ENCODE peak calls at places on chromosome 22, in four cellular contexts. One of them, this sample, is unnamed.

GRCh38 chr22:32478994-32479393 is 4.4 kb downstream of the FBXO7 start:
- DNase-seq in AG10803: peak; percentile 22
- DNase-seq in HFFc6: peak; percentile 11
- DNase-seq in GM10248: no peak
- DNase-seq in this sample: no peak

GRCh38 chr22:50310209-50310722 is 2.8 kb upstream of the PLXNB2 start:
- DNase-seq in AG10803: no peak
- DNase-seq in HFFc6: no peak
- DNase-seq in GM10248: no peak
- DNase-seq in this sample: no peak

GRCh38 chr22:36612458-36612857 is 83.5 kb upstream of the EIF3D start:
- DNase-seq in AG10803: peak; percentile 73
- DNase-seq in HFFc6: peak; percentile 38
- DNase-seq in GM10248: no peak
- DNase-seq in this sample: no peak

GRCh38 chr22:46366801-46367706 is 31.5 kb downstream of the TRMU start:
- DNase-seq in AG10803: no peak
- DNase-seq in HFFc6: no peak
- DNase-seq in GM10248: no peak
- DNase-seq in this sample: no peak

GRCh38 chr22:45703758-45704157 is 32.1 kb downstream of the ATXN10 start:
- DNase-seq in AG10803: no peak
- DNase-seq in HFFc6: no peak
- DNase-seq in GM10248: no peak
- DNase-seq in this sample: no peak

GRCh38 chr22:48757581-48757980 is 1070.1 kb downstream of the BRD1 start:
- DNase-seq in AG10803: no peak
- DNase-seq in HFFc6: no peak
- DNase-seq in GM10248: no peak
- DNase-seq in this sample: no peak

GRCh38 chr22:49774046-49774445 is 53.6 kb downstream of the BRD1 start:
- DNase-seq in AG10803: no peak
- DNase-seq in HFFc6: no peak
- DNase-seq in GM10248: no peak
- DNase-seq in this sample: no peak

GRCh38 chr22:18001040-18001893 is 23.1 kb downstream of the MICAL3 start:
- DNase-seq in AG10803: peak; percentile 99
- DNase-seq in HFFc6: peak; percentile 96
- DNase-seq in GM10248: peak; percentile 91
- DNase-seq in this sample: peak; percentile 93

GRCh38 chr22:20628081-20628939 is 120.9 kb downstream of the MED15 start:
- DNase-seq in AG10803: no peak
- DNase-seq in HFFc6: no peak
- DNase-seq in GM10248: no peak
- DNase-seq in this sample: no peak

GRCh38 chr22:24233235-24233634 is 11.6 kb downstream of the GGT5 start:
- DNase-seq in AG10803: no peak
- DNase-seq in HFFc6: no peak
- DNase-seq in GM10248: peak; percentile 10
- DNase-seq in this sample: no peak

GRCh38 chr22:36406721-36407120 is 19.0 kb upstream of the MYH9 start:
- DNase-seq in AG10803: no peak
- DNase-seq in HFFc6: no peak
- DNase-seq in GM10248: no peak
- DNase-seq in this sample: no peak

GRCh38 chr22:29158546-29158945 is 47.1 kb upstream of the EMID1 start:
- DNase-seq in AG10803: peak; percentile 14
- DNase-seq in HFFc6: no peak
- DNase-seq in GM10248: no peak
- DNase-seq in this sample: no peak

GRCh38 chr22:28710112-28710888 is 30.7 kb upstream of the TTC28 start:
- DNase-seq in AG10803: peak; percentile 86
- DNase-seq in HFFc6: peak; percentile 69
- DNase-seq in GM10248: no peak
- DNase-seq in this sample: no peak

GRCh38 chr22:33803371-33803770 is 116.9 kb downstream of the LARGE1 start:
- DNase-seq in AG10803: peak; percentile 97
- DNase-seq in HFFc6: peak; percentile 69
- DNase-seq in GM10248: no peak
- DNase-seq in this sample: no peak

GRCh38 chr22:20092477-20092854 is 12.4 kb downstream of the DGCR8 start:
- DNase-seq in AG10803: no peak
- DNase-seq in HFFc6: no peak
- DNase-seq in GM10248: no peak
- DNase-seq in this sample: no peak

GRCh38 chr22:45692549-45692948 is 20.9 kb downstream of the ATXN10 start:
- DNase-seq in AG10803: peak; percentile 59
- DNase-seq in HFFc6: peak; percentile 46
- DNase-seq in GM10248: no peak
- DNase-seq in this sample: no peak

GRCh38 chr22:48397531-48398180 is 1430.0 kb downstream of the BRD1 start:
- DNase-seq in AG10803: no peak
- DNase-seq in HFFc6: no peak
- DNase-seq in GM10248: no peak
- DNase-seq in this sample: no peak

GRCh38 chr22:38292694-38293093 is 19.9 kb upstream of the TMEM184B start:
- DNase-seq in AG10803: no peak
- DNase-seq in HFFc6: no peak
- DNase-seq in GM10248: no peak
- DNase-seq in this sample: no peak

GRCh38 chr22:38294193-38294592 is 21.4 kb upstream of the TMEM184B start:
- DNase-seq in AG10803: no peak
- DNase-seq in HFFc6: no peak
- DNase-seq in GM10248: no peak
- DNase-seq in this sample: no peak

GRCh38 chr22:38289583-38290082 is 16.8 kb upstream of the TMEM184B start:
- DNase-seq in AG10803: no peak
- DNase-seq in HFFc6: no peak
- DNase-seq in GM10248: no peak
- DNase-seq in this sample: no peak

GRCh38 chr22:38290347-38290746 is 17.5 kb upstream of the TMEM184B start:
- DNase-seq in AG10803: no peak
- DNase-seq in HFFc6: no peak
- DNase-seq in GM10248: no peak
- DNase-seq in this sample: no peak

DNA sequence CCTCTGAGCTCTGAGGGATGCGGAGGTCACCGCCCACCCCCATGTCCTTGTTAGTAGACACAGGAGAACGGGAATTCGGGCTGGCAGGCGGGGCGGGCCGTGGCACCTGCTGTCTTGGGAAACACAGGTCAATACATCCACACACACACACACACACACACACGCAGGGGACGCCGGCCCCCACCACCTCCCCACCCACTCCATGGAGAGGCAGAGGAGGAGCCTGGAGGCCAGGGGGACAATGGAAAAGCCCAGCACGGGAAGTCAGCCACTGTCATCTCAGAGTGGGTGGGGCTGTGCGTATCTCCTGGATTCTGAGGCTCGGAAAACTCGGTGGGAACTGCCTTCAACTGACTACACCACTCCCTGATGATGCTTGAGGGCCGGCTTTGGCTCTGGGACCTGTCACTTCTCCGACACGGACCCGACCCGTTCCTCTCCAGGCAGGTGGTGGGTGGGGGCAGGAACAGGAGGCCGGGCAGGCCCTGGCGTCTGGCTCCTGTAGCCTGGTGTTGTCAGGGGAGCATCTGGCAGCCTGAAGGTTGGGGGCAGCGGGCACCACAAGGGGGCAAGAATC is 18.5 kb upstream of the TMEM184B start:
- DNase-seq in AG10803: no peak
- DNase-seq in HFFc6: no peak
- DNase-seq in GM10248: no peak
- DNase-seq in this sample: no peak
- TF ChIP-seq CTCF in AG10803: no peak
- TF ChIP-seq CTCF in HFFc6: peak; percentile 15
- TF ChIP-seq CTCF in GM10248: no peak
- TF ChIP-seq CTCF in this sample: no peak

GRCh38 chr22:44438056-44438455 is 60.0 kb downstream of the RTL6 start:
- DNase-seq in AG10803: no peak
- DNase-seq in HFFc6: no peak
- DNase-seq in GM10248: no peak
- DNase-seq in this sample: no peak
- TF ChIP-seq CTCF in AG10803: no peak
- TF ChIP-seq CTCF in HFFc6: no peak
- TF ChIP-seq CTCF in GM10248: no peak
- TF ChIP-seq CTCF in this sample: no peak

GRCh38 chr22:39985383-39986045 is 9.2 kb upstream of the FAM83F start:
- DNase-seq in AG10803: no peak
- DNase-seq in HFFc6: no peak
- DNase-seq in GM10248: no peak
- DNase-seq in this sample: no peak
- TF ChIP-seq CTCF in AG10803: no peak
- TF ChIP-seq CTCF in HFFc6: no peak
- TF ChIP-seq CTCF in GM10248: no peak
- TF ChIP-seq CTCF in this sample: no peak

GRCh38 chr22:42114721-42115120 is 15.9 kb downstream of the CYP2D6 start:
- DNase-seq in AG10803: peak; percentile 10
- DNase-seq in HFFc6: peak; percentile 3
- DNase-seq in GM10248: no peak
- DNase-seq in this sample: no peak
- TF ChIP-seq CTCF in AG10803: peak; percentile 54
- TF ChIP-seq CTCF in HFFc6: peak; percentile 64
- TF ChIP-seq CTCF in GM10248: no peak
- TF ChIP-seq CTCF in this sample: no peak

GRCh38 chr22:27433585-27434190 is 367.9 kb downstream of the MN1 start:
- DNase-seq in AG10803: no peak
- DNase-seq in HFFc6: no peak
- DNase-seq in GM10248: no peak
- DNase-seq in this sample: no peak
- TF ChIP-seq CTCF in AG10803: no peak
- TF ChIP-seq CTCF in HFFc6: no peak
- TF ChIP-seq CTCF in GM10248: no peak
- TF ChIP-seq CTCF in this sample: no peak

DNA sequence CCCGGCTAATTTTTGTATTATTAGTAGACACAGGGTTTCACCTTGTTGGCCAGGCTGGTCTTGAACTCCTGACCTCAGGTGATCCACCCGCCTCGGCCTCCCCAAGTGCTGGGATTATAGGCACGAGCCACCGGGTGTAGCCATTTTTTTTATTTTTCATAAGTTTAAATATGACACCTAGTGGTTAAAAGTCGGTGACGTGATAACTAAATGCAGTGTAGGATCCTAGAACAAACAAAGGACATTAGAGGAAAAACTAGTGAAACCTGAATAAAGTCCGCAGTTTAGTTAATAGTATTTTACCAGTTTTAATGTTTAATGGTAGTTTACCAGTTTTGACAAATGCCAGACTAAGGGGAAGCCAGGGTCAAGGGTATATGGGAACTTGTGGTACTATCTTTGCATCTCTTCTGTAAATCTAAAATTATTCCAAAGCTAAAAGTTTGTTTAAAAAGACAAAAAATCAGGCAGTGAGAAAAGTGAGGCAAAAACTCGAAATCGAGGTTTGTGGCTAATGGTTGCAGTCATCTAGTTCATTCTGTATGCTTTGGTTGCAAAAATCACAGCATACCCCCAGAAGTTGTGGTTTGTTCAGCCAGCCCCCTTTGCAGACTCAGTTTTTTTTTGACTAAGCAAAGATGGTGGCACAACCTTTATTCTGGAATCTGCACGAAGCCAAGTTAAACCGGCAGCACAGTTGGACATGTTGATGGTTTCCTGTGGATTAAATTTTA is 29.6 kb downstream of the TOM1 start:
- DNase-seq in AG10803: no peak
- DNase-seq in HFFc6: no peak
- DNase-seq in GM10248: no peak
- DNase-seq in this sample: no peak
- TF ChIP-seq CTCF in AG10803: no peak
- TF ChIP-seq CTCF in HFFc6: peak; percentile 53
- TF ChIP-seq CTCF in GM10248: no peak
- TF ChIP-seq CTCF in this sample: no peak

DNA sequence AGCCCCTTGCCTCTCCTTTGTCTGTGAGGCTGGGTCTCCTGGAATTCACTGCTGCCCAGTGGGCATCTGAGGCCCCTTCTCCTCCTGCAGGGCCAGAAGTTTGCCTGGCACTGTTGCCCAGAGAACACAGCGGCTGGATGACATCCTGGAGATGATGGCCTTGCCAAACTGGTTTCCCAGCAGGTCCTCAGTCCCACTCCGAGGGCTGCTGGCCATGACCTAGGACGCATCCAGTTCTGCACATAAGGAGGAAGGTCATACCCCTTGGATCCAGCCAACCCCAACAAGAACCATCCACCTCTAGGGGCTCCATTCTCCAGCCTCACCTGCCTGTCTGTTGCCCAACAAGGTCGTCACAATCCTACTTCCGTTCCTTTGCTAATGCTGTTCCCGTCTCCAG is 3.4 kb upstream of the SMTN start:
- DNase-seq in AG10803: no peak
- DNase-seq in HFFc6: no peak
- DNase-seq in GM10248: no peak
- DNase-seq in this sample: no peak
- TF ChIP-seq CTCF in AG10803: no peak
- TF ChIP-seq CTCF in HFFc6: no peak
- TF ChIP-seq CTCF in GM10248: no peak
- TF ChIP-seq CTCF in this sample: no peak

DNA sequence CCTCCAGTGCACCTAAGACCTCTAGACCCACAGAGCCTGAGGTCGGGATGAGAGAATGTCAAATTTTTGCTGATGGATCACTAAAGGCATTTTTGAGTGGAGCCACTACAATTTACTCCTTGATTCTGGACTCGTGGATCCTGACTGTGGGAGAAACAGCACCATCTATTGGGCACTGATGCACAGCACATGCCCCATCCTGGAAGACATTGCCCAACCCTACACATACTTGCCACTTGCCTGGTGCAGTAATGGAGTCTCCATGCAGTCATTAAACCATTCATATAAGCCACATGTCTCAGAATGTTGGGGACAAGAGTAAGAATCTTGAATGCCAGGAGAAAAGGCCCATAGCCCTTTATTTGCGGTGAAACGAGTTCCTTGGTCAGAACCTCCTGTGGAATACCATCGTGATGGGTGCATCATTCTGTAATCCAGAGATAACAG is 103.9 kb downstream of the GGTLC2 start:
- DNase-seq in AG10803: peak; percentile 51
- DNase-seq in HFFc6: peak; percentile 43
- DNase-seq in GM10248: peak; percentile 34
- DNase-seq in this sample: peak; percentile 41
- TF ChIP-seq CTCF in AG10803: peak; percentile 75
- TF ChIP-seq CTCF in HFFc6: peak; percentile 81
- TF ChIP-seq CTCF in GM10248: peak; percentile 68
- TF ChIP-seq CTCF in this sample: peak; percentile 88

This sample was measured in GM20000.